ENCODE peak calls at places on chromosome 10, in four cellular contexts. D is IMR-90, Z is mesendoderm, S is MM.1S. T is an unnamed sample.

GRCh38 chr10:11720260-11720741 is 21.9 kb upstream of the ECHDC3 start:
- DNase-seq in D (no peak), Z (no peak), S (no peak), T (no peak)

GRCh38 chr10:92742331-92743228 is 52.8 kb downstream of the HHEX start:
- DNase-seq in D (no peak), Z (no peak), S (peak; percentile 79), T (no peak)

GRCh38 chr10:52818019-52818418 is 45.4 kb upstream of the MBL2 start:
- DNase-seq in D (peak; percentile 59), Z (peak; percentile 90), S (peak; percentile 87), T (peak; percentile 15)

GRCh38 chr10:59611048-59611447 is 98.6 kb downstream of the SLC16A9 start:
- DNase-seq in D (no peak), Z (no peak), S (no peak), T (no peak)

GRCh38 chr10:74957199-74958084 is 131.0 kb downstream of the KAT6B start:
- DNase-seq in D (no peak), Z (no peak), S (no peak), T (no peak)

GRCh38 chr10:4028027-4028471 is 243.0 kb upstream of the KLF6 start:
- DNase-seq in D (peak; percentile 70), Z (no peak), S (no peak), T (peak; percentile 13)

GRCh38 chr10:18557960-18558359 is 93.4 kb downstream of the NSUN6 start:
- DNase-seq in D (no peak), Z (no peak), S (no peak), T (no peak)

GRCh38 chr10:6565588-6565987 is 14.5 kb downstream of the PRKCQ start:
- DNase-seq in D (no peak), Z (no peak), S (no peak), T (no peak)

GRCh38 chr10:48577158-48577557 is 27.7 kb downstream of the ARHGAP22 start:
- DNase-seq in D (no peak), Z (no peak), S (no peak), T (no peak)

GRCh38 chr10:123556049-123556448 is 110.1 kb upstream of the GPR26 start:
- DNase-seq in D (no peak), Z (no peak), S (no peak), T (no peak)

GRCh38 chr10:13139150-13139549 is 22.2 kb upstream of the MCM10 start:
- DNase-seq in D (no peak), Z (no peak), S (no peak), T (no peak)

GRCh38 chr10:114437456-114438292 is 33.4 kb upstream of the AFAP1L2 start:
- DNase-seq in D (peak; percentile 19), Z (peak; percentile 28), S (peak; percentile 18), T (no peak)

GRCh38 chr10:19819419-19820033 is 3.3 kb downstream of the PLXDC2 start:
- DNase-seq in D (peak; percentile 43), Z (no peak), S (peak; percentile 42), T (no peak)

GRCh38 chr10:110498087-110498981 is 627 bp downstream of the DUSP5 start:
- DNase-seq in D (peak; percentile 48), Z (peak; percentile 67), S (peak; percentile 58), T (peak; percentile 62)

GRCh38 chr10:35012781-35013180 is 77.4 kb downstream of the CUL2 start:
- DNase-seq in D (no peak), Z (peak; percentile 49), S (no peak), T (no peak)

GRCh38 chr10:43898592-43898991 is 249.9 kb upstream of the ZNF32 start:
- DNase-seq in D (no peak), Z (no peak), S (no peak), T (no peak)

GRCh38 chr10:116708386-116708785 is 34.0 kb downstream of the HSPA12A start:
- DNase-seq in D (peak; percentile 88), Z (no peak), S (no peak), T (no peak)

GRCh38 chr10:70571636-70572439 is 30.7 kb downstream of the PRF1 start:
- DNase-seq in D (no peak), Z (no peak), S (no peak), T (no peak)

GRCh38 chr10:43155716-43156115 is 17.5 kb downstream of the CSGALNACT2 start:
- DNase-seq in D (no peak), Z (no peak), S (no peak), T (no peak)

GRCh38 chr10:78856421-78856820 is 212.3 kb upstream of the ZMIZ1 start:
- DNase-seq in D (no peak), Z (no peak), S (no peak), T (no peak)

GRCh38 chr10:127880557-127880956 is 12.2 kb downstream of the CLRN3 start:
- DNase-seq in D (no peak), Z (no peak), S (peak; percentile 25), T (peak; percentile 67)

GRCh38 chr10:73495226-73495883 is 469 bp downstream of the PPP3CB start:
- DNase-seq in D (peak; percentile 87), Z (no peak), S (peak; percentile 94), T (peak; percentile 89)

GRCh38 chr10:100733319-100733718 is 12.1 kb upstream of the PAX2 start:
- DNase-seq in D (no peak), Z (no peak), S (no peak), T (no peak)

GRCh38 chr10:62016477-62017140 is 115.1 kb downstream of the ARID5B start:
- DNase-seq in D (peak; percentile 42), Z (no peak), S (no peak), T (no peak)

GRCh38 chr10:33211123-33211878 is 123.2 kb downstream of the NRP1 start:
- DNase-seq in D (peak; percentile 92), Z (peak; percentile 70), S (no peak), T (no peak)

GRCh38 chr10:43679509-43679908 is 30.8 kb upstream of the ZNF32 start:
- DNase-seq in D (no peak), Z (no peak), S (no peak), T (no peak)

GRCh38 chr10:75956624-75957023 is 525.2 kb downstream of the LRMDA start:
- DNase-seq in D (peak; percentile 1), Z (peak; percentile 16), S (no peak), T (no peak)

GRCh38 chr10:87651801-87652200 is 7.9 kb upstream of the PAPSS2 start:
- DNase-seq in D (no peak), Z (peak; percentile 79), S (no peak), T (no peak)

GRCh38 chr10:87654212-87654611 is 5.5 kb upstream of the PAPSS2 start:
- DNase-seq in D (no peak), Z (no peak), S (peak; percentile 67), T (no peak)

GRCh38 chr10:87650838-87651237 is 8.8 kb upstream of the PAPSS2 start:
- DNase-seq in D (no peak), Z (peak; percentile 33), S (no peak), T (no peak)

GRCh38 chr10:87656431-87657072 is 3.1 kb upstream of the PAPSS2 start:
- DNase-seq in D (peak; percentile 52), Z (peak; percentile 77), S (peak; percentile 41), T (peak; percentile 27)

DNA sequence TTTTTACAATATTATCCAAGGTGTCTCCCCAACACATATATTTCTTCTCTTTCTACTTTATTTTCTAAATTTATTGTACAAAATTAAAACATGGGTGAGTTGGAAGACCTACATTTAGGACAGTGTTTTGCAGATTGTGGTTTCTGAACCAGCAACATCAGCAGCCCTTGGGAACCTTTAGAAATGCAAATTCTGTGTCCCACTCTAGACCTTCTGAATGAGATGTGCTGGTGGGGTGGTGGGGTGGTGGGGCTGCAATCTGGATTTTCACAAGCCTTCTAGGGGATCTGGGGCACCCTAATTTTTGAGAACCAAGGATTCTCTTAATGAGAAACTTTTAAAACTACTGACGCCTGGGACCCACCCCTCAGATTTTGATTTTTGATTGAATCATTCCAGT is 7.4 kb upstream of the PAPSS2 start:
- DNase-seq in D (no peak), Z (no peak), S (no peak), T (no peak)
- H3K4me3 ChIP-seq in D (no peak overlapping the region), Z (no peak overlapping the region), S (no peak overlapping the region), T (no peak overlapping the region)

GRCh38 chr10:90919683-90920574 is 958 bp downstream of the ANKRD1 start:
- DNase-seq in D (no peak), Z (peak; percentile 58), S (no peak), T (no peak)
- H3K9ac ChIP-seq in D (peak overlapping the region; percentile 25), Z (peak overlapping the region; percentile 25), S (no peak overlapping the region), T (no peak overlapping the region)

GRCh38 chr10:132755166-132755711 is 30.7 kb downstream of the NKX6-2 start:
- DNase-seq in D (no peak), Z (no peak), S (no peak), T (no peak)

GRCh38 chr10:132752378-132752777 is 33.6 kb downstream of the NKX6-2 start:
- DNase-seq in D (no peak), Z (no peak), S (no peak), T (no peak)

GRCh38 chr10:132754071-132754470 is 31.9 kb downstream of the NKX6-2 start:
- DNase-seq in D (no peak), Z (no peak), S (no peak), T (no peak)

GRCh38 chr10:132752961-132753360 is 33.0 kb downstream of the NKX6-2 start:
- DNase-seq in D (no peak), Z (no peak), S (no peak), T (no peak)

DNA sequence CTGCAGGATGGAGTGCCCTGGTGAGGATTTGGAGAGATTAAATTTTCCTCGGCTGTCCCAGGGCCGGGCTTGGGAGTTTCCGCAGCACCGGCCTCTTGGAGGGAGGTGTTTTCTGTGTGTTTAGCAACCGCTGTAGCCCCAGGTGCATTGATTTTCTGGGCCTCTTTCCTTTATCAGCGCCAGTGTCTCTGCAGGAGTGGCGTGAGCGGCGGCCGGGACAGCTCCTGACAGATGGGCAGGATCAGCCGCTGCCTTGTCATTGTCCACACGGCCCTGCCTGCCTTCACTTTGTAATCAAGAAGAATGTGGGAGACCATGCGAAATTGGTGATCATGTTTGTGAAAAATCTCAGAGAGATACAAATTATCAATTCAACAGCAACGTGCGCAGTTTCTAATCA is 32.4 kb downstream of the NKX6-2 start:
- DNase-seq in D (no peak), Z (no peak), S (no peak), T (no peak)
- H3K4me1 ChIP-seq in D (no peaks in the 10 kb centered on the region), Z (no peaks in the 10 kb centered on the region), S (no peaks in the 10 kb centered on the region), T (no peaks in the 10 kb centered on the region)

GRCh38 chr10:31071232-31071999 is 39.8 kb upstream of the ZNF438 start:
- DNase-seq in D (peak; percentile 62), Z (no peak), S (no peak), T (no peak)
- H3K4me3 ChIP-seq in D (no peak overlapping the region), Z (no peak overlapping the region), S (no peak overlapping the region), T (no peak overlapping the region)

GRCh38 chr10:137031-137430 is 1.8 kb downstream of the ZMYND11 start:
- DNase-seq in D (peak; percentile 7), Z (peak; percentile 77), S (peak; percentile 37), T (peak; percentile 61)
- H3K9ac ChIP-seq in D (no peak overlapping the region), Z (no peak overlapping the region), S (no peak overlapping the region), T (peak overlapping the region; percentile 96)

GRCh38 chr10:133277993-133278576 is 1.4 kb upstream of the ADAM8 start:
- DNase-seq in D (no peak), Z (no peak), S (peak; percentile 21), T (no peak)
- H3K4me1 ChIP-seq in D (peaks cover 10% of the 10 kb centered on the region), Z (no peaks in the 10 kb centered on the region), S (peaks cover 27% of the 10 kb centered on the region), T (no peaks in the 10 kb centered on the region)

T was measured in DND-41.